ENCODE peak calls at places on chromosomes 12 and 14, in nine cellular contexts. W is T-helper 2 cell; R is AG09309; M is left lung; Y is NCI-H1436 treated with DMSO at 0.1 percent for 48 hours; A is HCEC 1CT; G is NCI-H1417; P is activated effector memory CD4-positive, alpha-beta T cell treated with anti-CD3 and anti-CD28 coated beads, Interleukin-2, amount 50 U/mL, for 16 hours; E is mucosa of gallbladder. F is an unnamed sample.

GRCh38 chr12:104870797-104871196 is 87.3 kb downstream of the SLC41A2 start:
- DNase-seq in M (no peak), P (no peak), R (no peak), E (no peak), G (no peak), A (no peak), W (no peak), Y (no peak), F (no peak)

GRCh38 chr14:88682495-88683114 is 110.1 kb downstream of the EML5 start:
- DNase-seq in E (no peak), R (no peak), W (no peak), P (no peak), M (no peak), Y (no peak), A (no peak), G (no peak), F (no peak)

GRCh38 chr14:23539867-23540469 is 11.6 kb downstream of the ZFHX2 start:
- DNase-seq in W (no peak), P (no peak), M (no peak), A (no peak), Y (no peak), R (no peak), E (no peak), G (no peak), F (no peak)

GRCh38 chr12:53984901-53985357 is at the start of gene HOXC10:
- DNase-seq in R (peak; percentile 87), Y (no peak), P (peak; percentile 91), G (peak; percentile 99), W (peak; percentile 39), E (peak; percentile 61), M (no peak), A (peak; percentile 88), F (peak; percentile 68)

GRCh38 chr12:51047655-51048540 is at the start of gene LETMD1:
- DNase-seq in W (peak; percentile 59), P (peak; percentile 96), R (peak; percentile 95), G (peak; percentile 98), M (peak; percentile 96), E (peak; percentile 97), A (peak; percentile 99), Y (peak; percentile 92), F (peak; percentile 86)

GRCh38 chr12:47813491-47814196 is 6.1 kb downstream of the HDAC7 start:
- DNase-seq in A (no peak), Y (no peak), W (no peak), E (no peak), P (peak; percentile 71), G (no peak), R (no peak), M (no peak), F (no peak)

GRCh38 chr12:25264015-25264582 is 13.4 kb upstream of the KRAS start:
- DNase-seq in G (no peak), W (no peak), P (no peak), R (no peak), Y (no peak), M (no peak), A (no peak), E (no peak), F (no peak)

GRCh38 chr14:101380512-101380911 is 180.8 kb upstream of the DIO3 start:
- DNase-seq in P (no peak), M (no peak), A (no peak), G (no peak), R (no peak), Y (no peak), E (no peak), W (no peak), F (no peak)

GRCh38 chr14:50064993-50065392 is 51.4 kb downstream of the VCPKMT start:
- DNase-seq in A (no peak), Y (no peak), W (no peak), M (no peak), R (no peak), G (no peak), P (peak; percentile 81), E (peak; percentile 67), F (no peak)

GRCh38 chr12:7709969-7710368 is 1.3 kb upstream of the DPPA3 start:
- DNase-seq in W (no peak), Y (no peak), M (no peak), A (no peak), E (no peak), G (no peak), P (no peak), R (no peak), F (no peak)

GRCh38 chr12:48489012-48489411 is 6.7 kb downstream of the C12orf54 start:
- DNase-seq in R (no peak), P (no peak), G (no peak), A (no peak), W (no peak), M (no peak), E (no peak), Y (no peak), F (no peak)

GRCh38 chr12:111773801-111774551 is 7.2 kb downstream of the ALDH2 start:
- DNase-seq in R (peak; percentile 76), E (peak; percentile 82), W (no peak), G (no peak), Y (no peak), A (peak; percentile 87), P (no peak), M (peak; percentile 71), F (peak; percentile 64)

GRCh38 chr12:8827551-8828347 is 5.3 kb downstream of the A2ML1 start:
- DNase-seq in P (no peak), Y (no peak), R (no peak), A (no peak), E (no peak), W (no peak), M (no peak), G (no peak), F (no peak)

GRCh38 chr12:94429633-94430032 is 30.0 kb downstream of the CEP83 start:
- DNase-seq in Y (no peak), G (no peak), E (no peak), W (no peak), A (no peak), M (no peak), P (no peak), R (no peak), F (no peak)

GRCh38 chr12:93783827-93784226 is 106.7 kb downstream of the CRADD start:
- DNase-seq in M (no peak), W (no peak), E (no peak), A (no peak), Y (no peak), R (no peak), G (no peak), P (peak; percentile 75), F (no peak)

GRCh38 chr12:58540480-58541299 is 379.6 kb downstream of the LRIG3 start:
- DNase-seq in P (no peak), M (peak; percentile 73), Y (peak; percentile 30), E (peak; percentile 78), R (peak; percentile 71), A (peak; percentile 86), W (no peak), G (peak; percentile 86), F (peak; percentile 40)

GRCh38 chr12:98741229-98741614 is 96.1 kb downstream of the APAF1 start:
- DNase-seq in A (no peak), W (no peak), E (no peak), G (no peak), M (no peak), R (no peak), Y (no peak), P (no peak), F (no peak)

GRCh38 chr14:49051328-49052060 is 534.7 kb downstream of the RPS29 start:
- DNase-seq in M (no peak), W (no peak), A (no peak), R (no peak), E (no peak), P (no peak), Y (no peak), G (no peak), F (no peak)

GRCh38 chr14:101185081-101185835 is 281.7 kb upstream of the RTL1 start:
- DNase-seq in A (no peak), R (no peak), G (no peak), M (no peak), P (no peak), Y (no peak), E (no peak), W (no peak), F (no peak)

GRCh38 chr14:80425686-80426085 is 214.4 kb upstream of the DIO2 start:
- DNase-seq in P (no peak), A (peak; percentile 95), W (no peak), M (no peak), Y (no peak), E (no peak), G (no peak), R (peak; percentile 87), F (no peak)

GRCh38 chr12:2959194-2959507 is at the start of gene TEAD4:
- DNase-seq in P (no peak), M (peak; percentile 91), G (no peak), W (no peak), Y (no peak), R (no peak), E (peak; percentile 45), A (peak; percentile 78), F (peak; percentile 69)